ENCODE peak calls at places on chromosomes 7 and 10, in ten cellular contexts. D, X, B, C, R, V, Z, W, L and S are unnamed samples.

GRCh38 chr10:133444342-133445267 is 9.1 kb upstream of the SCART1 start:
- DNase-seq in D (no peak), W (no peak), C (no peak), L (no peak), X (no peak), V (no peak), Z (no peak), R (no peak), B (no peak), S (no peak)

GRCh38 chr10:74586088-74586585 is 240.3 kb upstream of the KAT6B start:
- DNase-seq in X (no peak), C (peak), V (no peak), R (peak), B (no peak), L (no peak), W (no peak), D (no peak), Z (no peak), S (no peak)

GRCh38 chr7:105786520-105786919 is 89.9 kb downstream of the ATXN7L1 start:
- DNase-seq in X (no peak), L (no peak), W (no peak), R (no peak), Z (no peak), V (no peak), C (no peak), B (no peak), D (no peak), S (no peak)

GRCh38 chr10:69057951-69058297 is 30.0 kb upstream of the SRGN start:
- DNase-seq in X (peak), V (peak), B (no peak), W (no peak), Z (no peak), R (peak), D (no peak), C (no peak), L (peak), S (no peak)

GRCh38 chr7:1291040-1291689 is 58.5 kb downstream of the UNCX start:
- DNase-seq in W (no peak), C (no peak), L (no peak), V (no peak), Z (no peak), R (no peak), B (peak), D (no peak), X (peak), S (no peak)

GRCh38 chr10:131424053-131424452 is 112.5 kb upstream of the TCERG1L start:
- DNase-seq in C (no peak), X (no peak), W (no peak), Z (no peak), R (no peak), B (no peak), L (no peak), V (no peak), D (no peak), S (no peak)

GRCh38 chr10:110399163-110400094 is 94.7 kb upstream of the SMNDC1 start:
- DNase-seq in C (no peak), X (peak), R (peak), W (no peak), B (no peak), D (no peak), Z (no peak), L (peak), V (peak), S (no peak)

GRCh38 chr10:13885238-13885990 is 298.6 kb downstream of the PRPF18 start:
- DNase-seq in V (no peak), D (no peak), W (no peak), Z (no peak), X (no peak), R (no peak), B (no peak), C (no peak), L (no peak), S (no peak)

GRCh38 chr7:2567663-2568238 is 9.0 kb downstream of the IQCE start:
- DNase-seq in V (peak), R (peak), W (no peak), B (peak), X (peak), C (no peak), L (peak), Z (no peak), D (no peak), S (no peak)

GRCh38 chr10:42997849-42998165 is 79.1 kb upstream of the RET start:
- DNase-seq in V (no peak), X (no peak), B (no peak), Z (no peak), R (no peak), W (no peak), L (no peak), C (no peak), D (no peak), S (no peak)

GRCh38 chr10:114691442-114691941 is 33.4 kb upstream of the ABLIM1 start:
- DNase-seq in X (no peak), Z (no peak), C (no peak), D (no peak), W (no peak), B (no peak), L (peak), V (peak), R (peak), S (no peak)

GRCh38 chr7:147700702-147701101 is 889.9 kb upstream of the C7orf33 start:
- DNase-seq in Z (no peak), C (no peak), D (no peak), B (no peak), R (no peak), W (no peak), X (no peak), L (no peak), V (peak), S (no peak)

GRCh38 chr10:61901829-61902447 is 439 bp downstream of the ARID5B start:
- DNase-seq in W (no peak), X (peak), D (no peak), B (no peak), V (peak), R (no peak), Z (peak), L (peak), C (no peak), S (no peak)

GRCh38 chr7:150739045-150739432 is 1.8 kb downstream of the GIMAP5 start:
- DNase-seq in W (no peak), Z (no peak), X (no peak), D (no peak), R (no peak), L (no peak), C (no peak), V (no peak), B (no peak), S (no peak)

GRCh38 chr7:128398016-128398840 is 11.6 kb downstream of the IMPDH1 start:
- DNase-seq in W (no peak), V (peak), R (peak), L (peak), D (peak), Z (peak), B (no peak), C (peak), X (peak), S (peak)

GRCh38 chr7:139783647-139784385 is 6.0 kb upstream of the HIPK2 start:
- DNase-seq in V (no peak), C (no peak), W (no peak), B (no peak), X (no peak), Z (no peak), D (no peak), L (no peak), R (no peak), S (no peak)

GRCh38 chr7:79876769-79877362 is 257.8 kb upstream of the GNAI1 start:
- DNase-seq in D (no peak), W (no peak), X (peak), C (no peak), L (peak), B (no peak), V (peak), Z (no peak), R (peak), S (no peak)

GRCh38 chr7:156781972-156782371 is 111.0 kb downstream of the LMBR1 start:
- DNase-seq in L (no peak), R (no peak), X (no peak), D (no peak), V (no peak), B (no peak), W (no peak), C (no peak), Z (no peak), S (no peak)

GRCh38 chr7:69775231-69775771 is 177.0 kb downstream of the AUTS2 start:
- DNase-seq in W (no peak), X (peak), V (peak), L (peak), R (no peak), Z (no peak), C (no peak), D (peak), B (no peak), S (no peak)

GRCh38 chr7:20217193-20217948 is at the start of gene MACC1:
- DNase-seq in D (no peak), C (no peak), B (peak), X (no peak), Z (peak), V (no peak), W (no peak), R (no peak), L (no peak), S (no peak)

GRCh38 chr10:119652361-119652760 is 1.2 kb downstream of the BAG3 start:
- DNase-seq in B (no peak), L (peak), C (no peak), X (peak), W (no peak), Z (no peak), V (peak), R (peak), D (no peak), S (no peak)

GRCh38 chr7:155322530-155322929 is 24.9 kb downstream of the INSIG1 start:
- DNase-seq in L (peak), W (no peak), R (no peak), B (no peak), D (no peak), Z (no peak), C (no peak), X (no peak), V (peak), S (no peak)

GRCh38 chr7:100983451-100984187 is 14.3 kb downstream of the MUC12 start:
- DNase-seq in D (no peak), B (peak), C (no peak), Z (peak), R (peak), X (peak), V (peak), W (no peak), L (peak), S (no peak)

GRCh38 chr10:43267811-43268210 is 946 bp upstream of the RASGEF1A start:
- DNase-seq in L (no peak), V (no peak), D (no peak), R (no peak), B (no peak), X (no peak), C (no peak), Z (no peak), W (peak), S (no peak)

GRCh38 chr10:12733271-12733670 is 268.2 kb downstream of the CCDC3 start:
- DNase-seq in C (no peak), W (no peak), B (no peak), L (no peak), D (no peak), Z (no peak), X (no peak), V (no peak), R (no peak), S (no peak)

GRCh38 chr7:157000047-157000726 is 10.3 kb downstream of the MNX1 start:
- DNase-seq in L (no peak), X (no peak), W (no peak), B (no peak), R (no peak), D (no peak), C (no peak), Z (peak), V (no peak), S (peak)

GRCh38 chr10:4246881-4247358 is 461.9 kb upstream of the KLF6 start:
- DNase-seq in B (no peak), X (peak), L (peak), D (no peak), R (peak), Z (no peak), W (no peak), C (no peak), V (peak), S (no peak)

GRCh38 chr7:129779602-129780256 is 168.2 kb downstream of the NRF1 start:
- DNase-seq in W (no peak), V (no peak), X (no peak), B (peak), C (no peak), L (no peak), R (no peak), Z (peak), D (no peak), S (no peak)

GRCh38 chr7:36967387-36967786 is 243.1 kb upstream of the AOAH start:
- DNase-seq in X (peak), B (no peak), D (peak), R (peak), L (peak), W (no peak), C (no peak), V (peak), Z (no peak), S (no peak)

GRCh38 chr7:82810558-82811259 is 352.0 kb downstream of the PCLO start:
- DNase-seq in W (no peak), Z (no peak), D (no peak), C (no peak), R (peak), L (peak), B (no peak), X (peak), V (peak), S (no peak)

DNA sequence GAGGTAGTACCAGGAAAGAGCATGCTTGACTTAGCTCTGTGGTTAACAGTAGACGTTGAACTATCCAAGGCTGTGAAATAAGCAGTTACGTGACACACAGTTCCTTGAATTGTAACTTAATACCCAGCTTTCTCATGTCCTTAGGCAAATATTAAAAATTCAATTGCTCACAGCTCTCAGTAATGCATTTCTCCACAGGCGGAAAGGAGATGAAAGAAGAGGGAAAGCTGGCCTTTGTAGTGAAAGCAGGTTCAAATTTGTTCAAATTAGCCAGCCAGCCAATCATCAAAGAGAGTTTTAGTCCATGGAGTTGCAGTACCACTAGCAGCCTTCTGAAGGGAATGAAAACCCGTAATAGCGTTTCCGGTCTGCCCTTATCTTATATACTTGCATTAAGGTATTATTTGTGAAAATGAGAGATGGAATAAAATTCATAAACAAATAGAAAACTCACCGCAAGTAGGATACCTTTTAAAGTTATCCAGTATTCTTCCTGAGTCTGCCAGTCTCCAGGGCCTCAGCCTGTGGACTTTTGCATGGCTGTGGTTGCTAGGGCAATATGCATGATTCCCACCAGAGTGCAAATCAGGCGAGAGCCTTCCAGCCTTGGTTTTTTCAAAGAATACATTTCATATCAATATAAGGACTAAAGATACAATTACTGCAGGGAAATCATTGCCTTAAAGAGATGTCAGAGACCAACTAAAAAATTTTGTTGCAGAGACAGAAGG is 795.5 kb downstream of the TNS3 start:
- DNase-seq in R (peak), L (no peak), B (no peak), W (no peak), X (no peak), D (no peak), Z (no peak), C (no peak), V (no peak), S (no peak)
- TF ChIP-seq CTCF in R (no peak), L (no peak), B (no peak), W (peak), X (no peak), D (no peak), Z (no peak), C (no peak), V (no peak), S (no peak)

DNA sequence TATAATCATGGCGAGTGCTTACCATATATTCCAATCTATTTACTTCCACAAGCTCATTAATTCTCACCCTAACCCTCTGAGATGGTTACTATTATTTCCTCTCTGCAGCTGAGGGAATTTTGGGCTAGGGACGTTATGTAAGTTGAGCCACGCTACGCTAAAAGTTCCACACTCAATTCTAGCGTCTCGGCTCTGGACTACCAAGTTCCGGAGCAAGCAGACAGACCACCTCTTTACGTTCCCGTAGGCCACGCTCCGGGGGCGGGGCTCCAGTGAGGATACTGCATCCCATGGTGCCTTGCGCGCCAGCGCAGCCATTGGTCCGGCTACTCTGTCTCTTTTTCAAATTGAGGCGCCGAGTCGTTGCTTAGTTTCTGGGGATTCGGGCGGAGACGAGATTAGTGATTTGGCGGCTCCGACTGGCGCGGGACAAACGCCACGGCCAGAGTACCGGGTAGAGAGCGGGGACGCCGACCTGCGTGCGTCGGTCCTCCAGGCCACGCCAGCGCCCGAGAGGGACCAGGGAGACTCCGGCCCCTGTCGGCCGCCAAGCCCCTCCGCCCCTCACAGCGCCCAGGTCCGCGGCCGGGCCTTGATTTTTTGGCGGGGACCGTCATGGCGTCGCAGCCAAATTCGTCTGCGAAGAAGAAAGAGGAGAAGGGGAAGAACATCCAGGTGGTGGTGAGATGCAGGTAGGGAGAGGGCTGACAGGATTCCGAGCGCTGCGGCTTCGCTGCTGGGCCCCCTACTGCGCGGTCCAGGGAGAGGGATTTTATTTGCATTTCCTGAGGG is at the start of gene KIF11:
- DNase-seq in V (peak), B (peak), X (peak), Z (peak), W (peak), D (peak), L (peak), R (peak), C (peak), S (peak)
- TF ChIP-seq CTCF in V (no peak), B (no peak), X (no peak), Z (no peak), W (peak), D (no peak), L (no peak), R (no peak), C (no peak), S (no peak)

DNA sequence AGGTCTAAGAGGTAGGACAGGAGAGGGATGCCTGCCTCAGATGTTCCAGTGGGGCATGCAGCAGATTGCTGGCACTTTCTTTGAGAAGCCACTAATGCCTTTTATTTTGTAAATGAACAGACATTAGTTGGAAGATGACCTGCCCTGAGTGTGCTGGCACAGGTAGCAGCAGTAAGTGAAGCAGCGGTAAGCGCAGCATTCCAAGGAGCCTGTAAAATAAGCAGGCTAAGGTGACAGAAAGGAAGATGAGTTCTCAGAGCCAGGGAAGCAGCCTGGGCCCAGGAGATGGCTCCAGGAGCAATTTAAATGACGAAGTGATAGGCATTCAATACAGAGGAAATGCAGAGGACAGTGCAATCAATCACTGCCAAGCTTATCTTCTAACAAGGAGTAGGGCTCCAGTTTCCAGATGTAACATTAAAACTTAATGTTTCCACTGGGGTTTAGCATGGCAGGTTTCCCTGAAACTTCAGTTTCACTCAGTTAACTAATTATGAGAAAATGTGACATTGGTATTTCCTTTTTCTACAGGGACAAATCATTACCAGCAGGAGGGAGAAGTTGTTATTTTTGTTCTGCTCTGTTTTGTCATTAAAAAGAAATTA is 96.4 kb upstream of the PTN start:
- DNase-seq in X (peak), V (no peak), R (no peak), B (no peak), D (no peak), Z (no peak), L (no peak), W (no peak), C (no peak), S (no peak)
- TF ChIP-seq CTCF in X (no peak), V (no peak), R (no peak), B (no peak), D (no peak), Z (no peak), L (no peak), W (no peak), C (no peak), S (no peak)

DNA sequence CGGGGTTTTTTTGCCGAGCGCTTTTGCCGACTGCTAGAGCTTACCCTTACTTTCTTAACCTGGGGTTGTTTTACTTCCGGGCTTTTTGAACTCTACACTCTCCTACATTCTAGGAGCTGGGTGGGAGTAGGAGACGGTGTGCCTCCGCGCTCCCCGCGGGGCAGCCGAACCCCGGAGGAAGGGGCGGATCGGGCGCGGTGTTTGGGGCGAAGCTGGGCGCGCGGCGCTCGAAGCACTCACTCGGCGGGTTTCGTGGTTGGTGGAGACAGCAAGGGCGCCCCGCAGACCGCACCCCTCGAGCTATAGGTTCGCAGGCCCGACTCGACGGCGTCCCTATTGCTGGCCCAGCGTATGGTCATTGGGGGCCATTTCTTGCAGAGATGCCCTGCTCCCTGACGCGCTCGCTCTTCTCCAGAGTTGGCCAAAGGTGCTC is 245 bp downstream of the ZNF518A start:
- DNase-seq in L (peak), R (peak), Z (peak), V (no peak), C (peak), X (no peak), B (peak), D (peak), W (peak), S (peak)
- TF ChIP-seq CTCF in L (peak), R (no peak), Z (no peak), V (peak), C (no peak), X (no peak), B (no peak), D (no peak), W (no peak), S (no peak)

GRCh38 chr7:12685550-12685949 is 1.9 kb upstream of the ARL4A start:
- DNase-seq in W (no peak), C (peak), V (peak), D (no peak), L (peak), X (peak), R (peak), Z (no peak), B (no peak), S (no peak)
- TF ChIP-seq CTCF in W (peak), C (peak), V (peak), D (no peak), L (peak), X (peak), R (peak), Z (no peak), B (peak), S (peak)